ENCODE peak calls at places on chromosomes 3 and 15, in five cellular contexts. One of them, this sample, is unnamed.

GRCh38 chr3:63611382-63611781 is 41.1 kb upstream of the SNTN start:
- DNase-seq in stomach: no peak
- DNase-seq in transverse colon: no peak
- DNase-seq in HL-60: no peak
- DNase-seq in H1: no peak
- DNase-seq in this sample: no peak

GRCh38 chr3:188212308-188212969 is 58.5 kb downstream of the LPP start:
- DNase-seq in H1: no peak
- DNase-seq in stomach: no peak
- DNase-seq in HL-60: no peak
- DNase-seq in transverse colon: no peak
- DNase-seq in this sample: no peak

GRCh38 chr15:70714575-70714974 is 48.8 kb downstream of the UACA start:
- DNase-seq in transverse colon: no peak
- DNase-seq in H1: no peak
- DNase-seq in HL-60: no peak
- DNase-seq in stomach: no peak
- DNase-seq in this sample: peak; percentile 37

GRCh38 chr3:38717603-38718240 is 68.2 kb upstream of the SCN5A start:
- DNase-seq in stomach: no peak
- DNase-seq in H1: no peak
- DNase-seq in transverse colon: no peak
- DNase-seq in HL-60: no peak
- DNase-seq in this sample: peak; percentile 12

GRCh38 chr3:8784676-8785435 is 15.4 kb upstream of the OXTR start:
- DNase-seq in HL-60: no peak
- DNase-seq in transverse colon: no peak
- DNase-seq in stomach: no peak
- DNase-seq in H1: no peak
- DNase-seq in this sample: no peak

GRCh38 chr15:98799461-98799971 is 151.2 kb downstream of the IGF1R start:
- DNase-seq in stomach: no peak
- DNase-seq in HL-60: no peak
- DNase-seq in transverse colon: no peak
- DNase-seq in H1: no peak
- DNase-seq in this sample: no peak

GRCh38 chr3:181541414-181541813 is 170.3 kb upstream of the SOX2 start:
- DNase-seq in H1: no peak
- DNase-seq in HL-60: no peak
- DNase-seq in stomach: no peak
- DNase-seq in transverse colon: no peak
- DNase-seq in this sample: no peak

GRCh38 chr15:72782993-72783562 is 480 bp downstream of the ADPGK start:
- DNase-seq in stomach: peak; percentile 40
- DNase-seq in HL-60: peak; percentile 77
- DNase-seq in H1: no peak
- DNase-seq in transverse colon: peak; percentile 49
- DNase-seq in this sample: peak; percentile 36

GRCh38 chr15:101127503-101128076 is 124.3 kb downstream of the CHSY1 start:
- DNase-seq in H1: no peak
- DNase-seq in stomach: peak; percentile 68
- DNase-seq in HL-60: no peak
- DNase-seq in transverse colon: peak; percentile 75
- DNase-seq in this sample: peak; percentile 66

GRCh38 chr15:38708672-38709188 is 144.1 kb upstream of the RASGRP1 start:
- DNase-seq in transverse colon: no peak
- DNase-seq in stomach: no peak
- DNase-seq in H1: no peak
- DNase-seq in HL-60: no peak
- DNase-seq in this sample: no peak

GRCh38 chr3:32870373-32871091 is 52.7 kb downstream of the TRIM71 start:
- DNase-seq in H1: no peak
- DNase-seq in HL-60: no peak
- DNase-seq in transverse colon: no peak
- DNase-seq in stomach: no peak
- DNase-seq in this sample: no peak

GRCh38 chr3:190092250-190092649 is 28.4 kb downstream of the P3H2 start:
- DNase-seq in stomach: no peak
- DNase-seq in HL-60: no peak
- DNase-seq in H1: no peak
- DNase-seq in transverse colon: no peak
- DNase-seq in this sample: no peak

GRCh38 chr3:58351920-58352319 is 19.2 kb downstream of the PXK start:
- DNase-seq in stomach: no peak
- DNase-seq in HL-60: peak; percentile 71
- DNase-seq in H1: no peak
- DNase-seq in transverse colon: no peak
- DNase-seq in this sample: no peak

GRCh38 chr15:71079208-71080044 is 35.8 kb upstream of the THSD4 start:
- DNase-seq in HL-60: no peak
- DNase-seq in stomach: peak; percentile 84
- DNase-seq in transverse colon: peak; percentile 52
- DNase-seq in H1: no peak
- DNase-seq in this sample: peak; percentile 86

GRCh38 chr3:146163584-146163983 is 2.6 kb upstream of the PLOD2 start:
- DNase-seq in HL-60: no peak
- DNase-seq in H1: no peak
- DNase-seq in stomach: no peak
- DNase-seq in transverse colon: no peak
- DNase-seq in this sample: no peak

GRCh38 chr15:90593469-90594158 is 63.9 kb downstream of the CRTC3 start:
- DNase-seq in H1: no peak
- DNase-seq in stomach: no peak
- DNase-seq in HL-60: no peak
- DNase-seq in transverse colon: no peak
- DNase-seq in this sample: no peak

GRCh38 chr15:28913171-28913765 is 27.5 kb downstream of the APBA2 start:
- DNase-seq in H1: no peak
- DNase-seq in HL-60: no peak
- DNase-seq in transverse colon: no peak
- DNase-seq in stomach: no peak
- DNase-seq in this sample: no peak

GRCh38 chr3:141618511-141618910 is 119.6 kb upstream of the RNF7 start:
- DNase-seq in stomach: no peak
- DNase-seq in H1: no peak
- DNase-seq in transverse colon: no peak
- DNase-seq in HL-60: no peak
- DNase-seq in this sample: no peak

GRCh38 chr3:66407281-66408218 is 93.3 kb downstream of the LRIG1 start:
- DNase-seq in H1: peak; percentile 97
- DNase-seq in transverse colon: peak; percentile 79
- DNase-seq in stomach: peak; percentile 75
- DNase-seq in HL-60: peak; percentile 13
- DNase-seq in this sample: peak; percentile 56

GRCh38 chr3:11844891-11845290 is 1.8 kb downstream of the TAMM41 start:
- DNase-seq in HL-60: no peak
- DNase-seq in stomach: no peak
- DNase-seq in transverse colon: no peak
- DNase-seq in H1: no peak
- DNase-seq in this sample: no peak

GRCh38 chr15:96657096-96657495 is 326.6 kb downstream of the NR2F2 start:
- DNase-seq in H1: no peak
- DNase-seq in HL-60: no peak
- DNase-seq in stomach: no peak
- DNase-seq in transverse colon: no peak
- DNase-seq in this sample: no peak

GRCh38 chr3:45035441-45036301 is 9.6 kb downstream of the CLEC3B start:
- DNase-seq in H1: peak; percentile 70
- DNase-seq in HL-60: no peak
- DNase-seq in stomach: no peak
- DNase-seq in transverse colon: no peak
- DNase-seq in this sample: peak; percentile 12

GRCh38 chr3:123389338-123389910 is 59.5 kb downstream of the ADCY5 start:
- DNase-seq in transverse colon: no peak
- DNase-seq in HL-60: no peak
- DNase-seq in stomach: no peak
- DNase-seq in H1: no peak
- DNase-seq in this sample: no peak

GRCh38 chr15:62360286-62360685 is 195.2 kb upstream of the C2CD4B start:
- DNase-seq in stomach: no peak
- DNase-seq in H1: no peak
- DNase-seq in HL-60: no peak
- DNase-seq in transverse colon: no peak
- DNase-seq in this sample: no peak

GRCh38 chr3:186099178-186099577 is 9.7 kb downstream of the ETV5 start:
- DNase-seq in H1: no peak
- DNase-seq in transverse colon: peak; percentile 12
- DNase-seq in HL-60: no peak
- DNase-seq in stomach: peak; percentile 56
- DNase-seq in this sample: peak; percentile 42

GRCh38 chr3:186107148-186108105 is 1.5 kb downstream of the ETV5 start:
- DNase-seq in stomach: peak; percentile 69
- DNase-seq in transverse colon: peak; percentile 51
- DNase-seq in H1: peak; percentile 69
- DNase-seq in HL-60: no peak
- DNase-seq in this sample: peak; percentile 66

GRCh38 chr3:186098740-186099139 is 10.1 kb downstream of the ETV5 start:
- DNase-seq in stomach: no peak
- DNase-seq in HL-60: no peak
- DNase-seq in transverse colon: no peak
- DNase-seq in H1: no peak
- DNase-seq in this sample: no peak

GRCh38 chr3:186105543-186105942 is 3.3 kb downstream of the ETV5 start:
- DNase-seq in HL-60: no peak
- DNase-seq in transverse colon: no peak
- DNase-seq in H1: no peak
- DNase-seq in stomach: no peak
- DNase-seq in this sample: no peak

GRCh38 chr3:186102687-186103086 is 6.2 kb downstream of the ETV5 start:
- DNase-seq in transverse colon: no peak
- DNase-seq in HL-60: no peak
- DNase-seq in H1: no peak
- DNase-seq in stomach: no peak
- DNase-seq in this sample: no peak
- H3K27me3 ChIP-seq in transverse colon: peaks cover 25% of the 10 kb centered on the region
- H3K27me3 ChIP-seq in HL-60: no peaks in the 10 kb centered on the region
- H3K27me3 ChIP-seq in H1: peaks cover 31% of the 10 kb centered on the region
- H3K27me3 ChIP-seq in stomach: no peaks in the 10 kb centered on the region
- H3K27me3 ChIP-seq in this sample: no peaks in the 10 kb centered on the region

DNA sequence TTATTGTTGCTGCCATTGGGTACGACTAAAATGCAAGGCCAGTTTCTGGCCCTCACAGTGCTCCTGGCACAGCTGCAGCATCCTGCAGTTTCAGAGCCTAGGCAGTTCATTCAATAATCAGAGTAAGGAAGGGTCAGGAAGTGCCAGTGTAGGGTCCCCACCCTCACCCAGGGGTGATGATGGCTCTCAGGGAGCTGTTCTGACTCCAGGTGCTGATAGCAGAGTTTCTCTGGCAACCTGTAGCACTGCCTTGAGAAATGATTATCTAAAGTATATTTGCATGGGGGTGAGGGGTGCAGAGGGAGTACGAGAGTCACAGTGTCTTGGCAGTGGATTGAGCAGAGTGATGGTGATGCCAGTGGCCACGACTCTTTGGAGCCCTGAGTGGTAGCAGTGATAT is 15.5 kb upstream of the IL16 start:
- DNase-seq in stomach: no peak
- DNase-seq in transverse colon: no peak
- DNase-seq in H1: no peak
- DNase-seq in HL-60: no peak
- DNase-seq in this sample: no peak
- TF ChIP-seq POLR2AphosphoS5 in stomach: no peak
- TF ChIP-seq POLR2AphosphoS5 in transverse colon: no peak
- TF ChIP-seq POLR2AphosphoS5 in H1: no peak
- TF ChIP-seq POLR2AphosphoS5 in HL-60: no peak
- TF ChIP-seq POLR2AphosphoS5 in this sample: no peak

GRCh38 chr15:41492597-41493204 is 973 bp upstream of the ITPKA start:
- DNase-seq in transverse colon: no peak
- DNase-seq in stomach: no peak
- DNase-seq in H1: no peak
- DNase-seq in HL-60: no peak
- DNase-seq in this sample: no peak
- H3K27me3 ChIP-seq in transverse colon: peaks cover 19% of the 10 kb centered on the region
- H3K27me3 ChIP-seq in stomach: no peaks in the 10 kb centered on the region
- H3K27me3 ChIP-seq in H1: peaks cover 69% of the 10 kb centered on the region
- H3K27me3 ChIP-seq in HL-60: peaks cover 51% of the 10 kb centered on the region
- H3K27me3 ChIP-seq in this sample: peaks cover 3% of the 10 kb centered on the region

GRCh38 chr3:14803981-14804834 is 14.6 kb upstream of the FGD5 start:
- DNase-seq in H1: no peak
- DNase-seq in transverse colon: no peak
- DNase-seq in stomach: no peak
- DNase-seq in HL-60: no peak
- DNase-seq in this sample: no peak
- TF ChIP-seq POLR2AphosphoS5 in H1: no peak
- TF ChIP-seq POLR2AphosphoS5 in transverse colon: no peak
- TF ChIP-seq POLR2AphosphoS5 in stomach: no peak
- TF ChIP-seq POLR2AphosphoS5 in HL-60: no peak
- TF ChIP-seq POLR2AphosphoS5 in this sample: no peak